ENCODE peak calls at places on chromosome 21, in five cellular contexts. V is keratinocyte, P is K562, H is neural progenitor cell, E is astrocyte. G is an unnamed sample.

GRCh38 chr21:31624961-31625491 is 34.5 kb upstream of the SOD1 start:
- DNase-seq in V (no peak), P (no peak), H (no peak), E (no peak), G (no peak)

GRCh38 chr21:45443595-45444181 is 38.7 kb downstream of the COL18A1 start:
- DNase-seq in V (no peak), P (no peak), H (no peak), E (no peak), G (no peak)

GRCh38 chr21:41219498-41220207 is 51.7 kb downstream of the BACE2 start:
- DNase-seq in V (no peak), P (no peak), H (no peak), E (peak; percentile 49), G (no peak)

GRCh38 chr21:29704719-29705118 is 235.1 kb downstream of the GRIK1 start:
- DNase-seq in V (no peak), P (no peak), H (no peak), E (peak; percentile 17), G (no peak)

GRCh38 chr21:30104246-30104645 is 62.4 kb downstream of the CLDN17 start:
- DNase-seq in V (no peak), P (no peak), H (no peak), E (no peak), G (no peak)

GRCh38 chr21:38400195-38400695 is 98.0 kb downstream of the ERG start:
- DNase-seq in V (no peak), P (no peak), H (peak; percentile 76), E (no peak), G (no peak)

GRCh38 chr21:44931137-44931500 is 8.7 kb upstream of the SLX9 start:
- DNase-seq in V (no peak), P (no peak), H (no peak), E (no peak), G (peak; percentile 94)

GRCh38 chr21:45725844-45726200 is 82.3 kb downstream of the PCBP3 start:
- DNase-seq in V (no peak), P (no peak), H (no peak), E (no peak), G (no peak)

GRCh38 chr21:25925064-25925463 is 190.3 kb downstream of the GABPA start:
- DNase-seq in V (no peak), P (no peak), H (no peak), E (no peak), G (no peak)

GRCh38 chr21:37751268-37751975 is 164.8 kb downstream of the KCNJ6 start:
- DNase-seq in V (no peak), P (no peak), H (no peak), E (peak; percentile 43), G (no peak)

GRCh38 chr21:45974073-45975016 is 7.2 kb upstream of the COL6A1 start:
- DNase-seq in V (no peak), P (peak; percentile 66), H (peak; percentile 70), E (peak; percentile 76), G (no peak)

GRCh38 chr21:41653944-41654625 is 112.8 kb downstream of the RIPK4 start:
- DNase-seq in V (no peak), P (no peak), H (no peak), E (peak; percentile 76), G (no peak)

GRCh38 chr21:37915941-37916794 is at the start of gene KCNJ6:
- DNase-seq in V (no peak), P (peak; percentile 46), H (peak; percentile 94), E (peak; percentile 17), G (no peak)

GRCh38 chr21:45937721-45938452 is 43.7 kb upstream of the COL6A1 start:
- DNase-seq in V (no peak), P (no peak), H (no peak), E (no peak), G (no peak)

GRCh38 chr21:17789085-17789484 is 30.1 kb downstream of the C21orf91 start:
- DNase-seq in V (no peak), P (no peak), H (no peak), E (no peak), G (no peak)

GRCh38 chr21:42527489-42528158 is 14.0 kb downstream of the SLC37A1 start:
- DNase-seq in V (no peak), P (no peak), H (no peak), E (no peak), G (no peak)

GRCh38 chr21:42220138-42220701 is 1.3 kb downstream of the ABCG1 start:
- DNase-seq in V (peak; percentile 50), P (no peak), H (peak; percentile 72), E (peak; percentile 51), G (peak; percentile 16)

GRCh38 chr21:31236528-31236927 is 107.5 kb downstream of the TIAM1 start:
- DNase-seq in V (no peak), P (no peak), H (no peak), E (peak; percentile 44), G (no peak)

GRCh38 chr21:46626536-46627302 is 8.8 kb upstream of the PRMT2 start:
- DNase-seq in V (no peak), P (no peak), H (no peak), E (no peak), G (no peak)

GRCh38 chr21:18069875-18070274 is 174.8 kb upstream of the CHODL start:
- DNase-seq in V (no peak), P (no peak), H (no peak), E (no peak), G (no peak)

GRCh38 chr21:44722701-44723100 is 11.3 kb upstream of the TSPEAR start:
- DNase-seq in V (no peak), P (no peak), H (no peak), E (no peak), G (no peak)

GRCh38 chr21:25813917-25814316 is 79.1 kb downstream of the GABPA start:
- DNase-seq in V (peak; percentile 36), P (no peak), H (no peak), E (no peak), G (no peak)

GRCh38 chr21:17370750-17371325 is 142.0 kb upstream of the CXADR start:
- DNase-seq in V (no peak), P (no peak), H (no peak), E (no peak), G (no peak)

GRCh38 chr21:15250384-15250783 is 185.6 kb upstream of the NRIP1 start:
- DNase-seq in V (peak; percentile 32), P (no peak), H (no peak), E (peak; percentile 68), G (no peak)

GRCh38 chr21:17512245-17513213 is at the start of gene CXADR:
- DNase-seq in V (no peak), P (peak; percentile 77), H (peak; percentile 98), E (peak; percentile 7), G (no peak)

GRCh38 chr21:41832230-41833137 is 46.7 kb downstream of the PRDM15 start:
- DNase-seq in V (peak; percentile 1), P (no peak), H (no peak), E (no peak), G (no peak)

GRCh38 chr21:42317341-42317741 is 2.1 kb upstream of the TFF3 start:
- DNase-seq in V (no peak), P (no peak), H (no peak), E (no peak), G (no peak)

GRCh38 chr21:41765393-41765950 is 1.4 kb downstream of the RIPK4 start:
- DNase-seq in V (no peak), P (no peak), H (no peak), E (no peak), G (no peak)

GRCh38 chr21:41979335-41979734 is 25.5 kb upstream of the C2CD2 start:
- DNase-seq in V (no peak), P (no peak), H (no peak), E (no peak), G (no peak)

GRCh38 chr21:34669149-34669879 is 520 bp downstream of the CLIC6 start:
- DNase-seq in V (no peak), P (no peak), H (peak; percentile 57), E (no peak), G (no peak)
- TF ChIP-seq EZH2 in V (peak; percentile 81), P (no peak), H (peak; percentile 96), E (peak; percentile 69), G (peak; percentile 61)

GRCh38 chr21:32728455-32729237 is 833 bp upstream of the SYNJ1 start:
- DNase-seq in V (no peak), P (no peak), H (no peak), E (no peak), G (no peak)
- H3K27ac ChIP-seq in V (no peak overlapping the region), P (peak overlapping the region; percentile 61), H (no peak overlapping the region), E (peak overlapping the region; percentile 84), G (no peak overlapping the region)

DNA sequence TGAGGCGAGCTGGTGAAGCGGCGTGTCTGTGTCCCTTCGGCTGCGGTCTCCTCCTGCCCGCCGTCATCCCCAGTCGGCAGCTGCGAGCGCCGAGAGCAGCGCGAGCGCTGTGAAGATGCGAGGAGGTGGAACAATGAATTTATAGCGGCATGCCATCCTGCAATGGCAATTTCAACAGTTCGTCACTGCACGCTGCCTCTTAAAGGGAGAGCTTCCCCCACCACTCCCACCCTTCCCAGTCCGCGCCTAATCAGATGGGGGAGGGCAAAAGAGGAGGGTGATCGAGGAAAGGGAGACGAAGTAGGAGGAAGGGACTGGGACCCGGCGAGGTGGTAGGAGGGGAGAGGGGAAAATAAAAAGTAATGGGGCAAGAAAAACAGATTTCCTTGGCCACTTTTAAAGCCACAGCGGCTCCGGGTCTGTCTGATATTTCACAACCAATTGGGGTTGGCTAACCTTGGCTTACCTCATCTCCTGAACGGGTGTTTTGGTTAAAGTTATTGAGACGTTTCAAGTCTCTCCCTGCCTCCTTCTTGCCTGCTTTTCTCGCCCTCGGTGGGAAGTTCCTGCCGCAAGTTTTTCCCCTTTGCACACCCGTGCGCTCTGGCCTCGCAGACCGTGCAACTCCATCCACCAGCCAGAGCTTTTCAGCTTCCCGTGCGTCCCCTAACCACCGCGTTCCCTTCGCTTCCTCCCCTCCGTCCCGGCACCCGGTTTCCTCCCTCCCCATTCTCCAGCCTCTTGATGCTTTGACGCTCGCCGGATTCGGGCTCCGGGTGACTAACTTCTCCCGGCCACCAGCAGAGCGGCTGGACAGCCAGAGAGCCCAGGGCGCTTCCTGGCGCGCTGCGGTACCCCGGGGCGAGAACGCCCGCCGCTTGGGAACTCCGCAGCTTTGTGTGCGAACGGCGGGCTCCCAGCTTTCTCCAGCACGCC is at the start of gene ADAMTS5:
- DNase-seq in V (no peak), P (no peak), H (peak; percentile 68), E (peak; percentile 43), G (no peak)
- TF ChIP-seq EZH2 in V (no peak), P (no peak), H (peak; percentile 80), E (no peak), G (no peak)

GRCh38 chr21:43645987-43646386 is 13.3 kb downstream of the HSF2BP start:
- DNase-seq in V (no peak), P (no peak), H (no peak), E (no peak), G (no peak)
- H3K27ac ChIP-seq in V (peak overlapping the region; percentile 55), P (no peak overlapping the region), H (no peak overlapping the region), E (no peak overlapping the region), G (no peak overlapping the region)

G was measured in SK-N-MC.